ENCODE peak calls at places on chromosome 13, in ten cellular contexts. P is tibial nerve, O is heart left ventricle, M is esophagus squamous epithelium, G is lower leg skin, B is ovary, V is thyroid gland, D is sigmoid colon, W is spleen, K is NB4. Q is an unnamed sample.

GRCh38 chr13:93810264-93810663 is 583.7 kb downstream of the GPC6 start:
- DNase-seq in P (no peak), O (no peak), M (no peak), G (no peak), B (no peak), V (no peak), D (no peak), W (no peak), K (no peak), Q (no peak)

GRCh38 chr13:93805736-93806135 is 579.1 kb downstream of the GPC6 start:
- DNase-seq in P (no peak), O (no peak), M (no peak), G (no peak), B (no peak), V (no peak), D (no peak), W (no peak), K (no peak), Q (no peak)

GRCh38 chr13:103040006-103040405 is 26.2 kb downstream of the SLC10A2 start:
- DNase-seq in P (no peak), O (no peak), M (no peak), G (no peak), B (no peak), V (no peak), D (no peak), W (no peak), K (no peak), Q (no peak)

GRCh38 chr13:77810430-77810829 is 108.2 kb downstream of the EDNRB start:
- DNase-seq in P (no peak), O (no peak), M (no peak), G (no peak), B (no peak), V (no peak), D (no peak), W (no peak), K (peak), Q (no peak)

GRCh38 chr13:50940509-50940908 is 30.9 kb downstream of the RNASEH2B start:
- DNase-seq in P (no peak), O (no peak), M (no peak), G (no peak), B (no peak), V (no peak), D (no peak), W (no peak), K (no peak), Q (no peak)

GRCh38 chr13:35716186-35716585 is 239.7 kb upstream of the MAB21L1 start:
- DNase-seq in P (no peak), O (no peak), M (no peak), G (no peak), B (no peak), V (no peak), D (peak), W (no peak), K (peak), Q (no peak)

GRCh38 chr13:51818771-51819511 is 15.0 kb upstream of the DHRS12 start:
- DNase-seq in P (no peak), O (no peak), M (no peak), G (no peak), B (no peak), V (no peak), D (peak), W (no peak), K (no peak), Q (no peak)

GRCh38 chr13:93660664-93661063 is 434.1 kb downstream of the GPC6 start:
- DNase-seq in P (no peak), O (no peak), M (no peak), G (no peak), B (no peak), V (no peak), D (no peak), W (no peak), K (no peak), Q (no peak)

GRCh38 chr13:46137627-46138026 is 32.8 kb upstream of the CPB2 start:
- DNase-seq in P (no peak), O (no peak), M (no peak), G (no peak), B (no peak), V (no peak), D (no peak), W (no peak), K (no peak), Q (no peak)
- TF ChIP-seq POLR2A in P (no peak), O (no peak), M (no peak), G (no peak), B (no peak), V (no peak), D (no peak), W (no peak), K (no peak), Q (no peak)

GRCh38 chr13:33764716-33765115 is 53.2 kb upstream of the RFC3 start:
- DNase-seq in P (no peak), O (no peak), M (no peak), G (no peak), B (no peak), V (peak), D (no peak), W (no peak), K (no peak), Q (no peak)

GRCh38 chr13:33757713-33758112 is 60.2 kb upstream of the RFC3 start:
- DNase-seq in P (no peak), O (no peak), M (no peak), G (no peak), B (no peak), V (no peak), D (no peak), W (no peak), K (no peak), Q (no peak)

GRCh38 chr13:33763021-33763420 is 54.9 kb upstream of the RFC3 start:
- DNase-seq in P (no peak), O (no peak), M (no peak), G (no peak), B (no peak), V (no peak), D (no peak), W (no peak), K (no peak), Q (no peak)

GRCh38 chr13:33758113-33758512 is 59.8 kb upstream of the RFC3 start:
- DNase-seq in P (no peak), O (no peak), M (no peak), G (no peak), B (no peak), V (no peak), D (no peak), W (no peak), K (no peak), Q (no peak)

DNA sequence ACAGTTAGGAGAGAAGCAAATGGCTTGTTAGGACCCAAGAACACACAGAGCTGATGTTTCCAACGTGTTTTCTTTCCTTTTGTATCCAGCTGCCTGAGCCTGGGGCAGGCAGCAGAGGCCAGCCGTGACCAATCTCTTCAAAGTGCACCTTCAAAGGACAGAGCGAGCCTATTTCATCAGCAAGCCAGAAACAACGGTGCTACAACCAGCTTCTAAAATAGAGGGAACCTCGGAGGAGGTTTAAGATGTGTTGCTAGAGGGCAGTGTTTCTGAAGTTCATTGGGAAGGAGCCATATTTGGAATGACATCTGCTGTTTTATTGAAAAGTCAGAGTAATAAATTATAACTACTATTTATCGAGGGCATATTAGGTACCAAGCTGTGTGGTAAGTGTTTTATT is 56.2 kb upstream of the RFC3 start:
- DNase-seq in P (no peak), O (no peak), M (no peak), G (no peak), B (no peak), V (peak), D (no peak), W (no peak), K (no peak), Q (no peak)
- TF ChIP-seq CTCF in P (no peak), O (no peak), M (no peak), G (no peak), B (no peak), V (no peak), D (no peak), W (no peak), K (no peak), Q (no peak)

GRCh38 chr13:96996097-96996496 is 1.8 kb upstream of the OXGR1 start:
- DNase-seq in P (no peak), O (no peak), M (no peak), G (no peak), B (no peak), V (no peak), D (no peak), W (no peak), K (peak), Q (no peak)

GRCh38 chr13:96994849-96995243 is 570 bp upstream of the OXGR1 start:
- DNase-seq in P (no peak), O (no peak), M (no peak), G (no peak), B (no peak), V (no peak), D (no peak), W (no peak), K (no peak), Q (no peak)

GRCh38 chr13:96993660-96994029 is 631 bp downstream of the OXGR1 start:
- DNase-seq in P (no peak), O (no peak), M (no peak), G (no peak), B (no peak), V (no peak), D (no peak), W (no peak), K (no peak), Q (no peak)

GRCh38 chr13:96992633-96993032 is 1.6 kb downstream of the OXGR1 start:
- DNase-seq in P (no peak), O (no peak), M (no peak), G (no peak), B (no peak), V (no peak), D (no peak), W (no peak), K (no peak), Q (no peak)

GRCh38 chr13:96994030-96994848 is at the start of gene OXGR1:
- DNase-seq in P (no peak), O (peak), M (no peak), G (no peak), B (no peak), V (peak), D (no peak), W (no peak), K (no peak), Q (no peak)
- H3K4me3 ChIP-seq in P (peak), O (peak), M (peak), G (peak), B (peak), V (no peak), D (peak), W (peak), K (no peak), Q (peak)

GRCh38 chr13:27969073-27969865 is at the start of gene CDX2:
- DNase-seq in P (no peak), O (no peak), M (no peak), G (peak), B (no peak), V (no peak), D (no peak), W (no peak), K (peak), Q (no peak)
- TF ChIP-seq POLR2A in P (no peak), O (no peak), M (no peak), G (no peak), B (no peak), V (no peak), D (no peak), W (no peak), K (peak), Q (no peak)

GRCh38 chr13:92143766-92144165 is 745.3 kb downstream of the GPC5 start:
- DNase-seq in P (no peak), O (no peak), M (no peak), G (no peak), B (no peak), V (peak), D (no peak), W (no peak), K (no peak), Q (no peak)
- TF ChIP-seq CTCF in P (no peak), O (no peak), M (no peak), G (no peak), B (no peak), V (peak), D (no peak), W (no peak), K (no peak), Q (no peak)

GRCh38 chr13:110390572-110390971 is 83.5 kb downstream of the COL4A2 start:
- DNase-seq in P (no peak), O (no peak), M (no peak), G (no peak), B (no peak), V (no peak), D (no peak), W (no peak), K (no peak), Q (peak)

GRCh38 chr13:110382830-110383229 is 75.7 kb downstream of the COL4A2 start:
- DNase-seq in P (no peak), O (no peak), M (no peak), G (no peak), B (no peak), V (no peak), D (no peak), W (no peak), K (no peak), Q (no peak)

GRCh38 chr13:110388141-110388943 is 81.3 kb downstream of the COL4A2 start:
- DNase-seq in P (no peak), O (peak), M (no peak), G (peak), B (no peak), V (peak), D (peak), W (no peak), K (peak), Q (peak)

GRCh38 chr13:110391273-110391672 is 84.2 kb downstream of the COL4A2 start:
- DNase-seq in P (no peak), O (no peak), M (no peak), G (no peak), B (no peak), V (no peak), D (no peak), W (no peak), K (no peak), Q (peak)

GRCh38 chr13:110387451-110388140 is 80.5 kb downstream of the COL4A2 start:
- DNase-seq in P (no peak), O (peak), M (no peak), G (no peak), B (peak), V (peak), D (peak), W (no peak), K (peak), Q (peak)
- H3K4me3 ChIP-seq in P (no peak), O (peak), M (peak), G (no peak), B (peak), V (no peak), D (peak), W (peak), K (no peak), Q (peak)

GRCh38 chr13:42855416-42855815 is 74.0 kb downstream of the FAM216B start:
- DNase-seq in P (no peak), O (no peak), M (no peak), G (no peak), B (no peak), V (no peak), D (no peak), W (no peak), K (no peak), Q (no peak)
- TF ChIP-seq POLR2A in P (no peak), O (no peak), M (no peak), G (no peak), B (no peak), V (no peak), D (no peak), W (no peak), K (no peak), Q (no peak)

Q was measured in uterus.